ENCODE peak calls at places on chromosomes 3 and 15, in six cellular contexts. One of them, this sample, is unnamed.

GRCh38 chr15:90479656-90480055 is 50.1 kb upstream of the CRTC3 start:
- DNase-seq in naive thymus-derived CD8-positive, alpha-beta T cell: no peak
- DNase-seq in activated T-helper 2 cell treated with anti-CD3 and anti-CD28 coated beads, Interferon-gamma antibody, Interleukin-2, Interleukin-4, amounts not matched to agents 10 μg/mL and 5 μg/mL and 100 μg/mL, durations not matched to agents 14 hours and 24 hours and 36 hours: no peak
- DNase-seq in left ventricle myocardium inferior: no peak
- DNase-seq in dorsolateral prefrontal cortex: no peak
- DNase-seq in stimulated activated naive CD8-positive, alpha-beta T cell treated with anti-CD3 and anti-CD28 coated beads, Interleukin-15, Interleukin-2, amounts not matched to agents 100 U/mL and 50 U/mL, for 24 hours: no peak
- DNase-seq in this sample: no peak

GRCh38 chr15:85171736-85172135 is 190.1 kb downstream of the PDE8A start:
- DNase-seq in naive thymus-derived CD8-positive, alpha-beta T cell: no peak
- DNase-seq in activated T-helper 2 cell treated with anti-CD3 and anti-CD28 coated beads, Interferon-gamma antibody, Interleukin-2, Interleukin-4, amounts not matched to agents 10 μg/mL and 5 μg/mL and 100 μg/mL, durations not matched to agents 14 hours and 24 hours and 36 hours: no peak
- DNase-seq in left ventricle myocardium inferior: no peak
- DNase-seq in dorsolateral prefrontal cortex: no peak
- DNase-seq in stimulated activated naive CD8-positive, alpha-beta T cell treated with anti-CD3 and anti-CD28 coated beads, Interleukin-15, Interleukin-2, amounts not matched to agents 100 U/mL and 50 U/mL, for 24 hours: no peak
- DNase-seq in this sample: no peak

GRCh38 chr15:70095387-70096214 is 2.1 kb downstream of the TLE3 start:
- DNase-seq in naive thymus-derived CD8-positive, alpha-beta T cell: peak; percentile 33
- DNase-seq in activated T-helper 2 cell treated with anti-CD3 and anti-CD28 coated beads, Interferon-gamma antibody, Interleukin-2, Interleukin-4, amounts not matched to agents 10 μg/mL and 5 μg/mL and 100 μg/mL, durations not matched to agents 14 hours and 24 hours and 36 hours: peak; percentile 26
- DNase-seq in left ventricle myocardium inferior: no peak
- DNase-seq in dorsolateral prefrontal cortex: no peak
- DNase-seq in stimulated activated naive CD8-positive, alpha-beta T cell treated with anti-CD3 and anti-CD28 coated beads, Interleukin-15, Interleukin-2, amounts not matched to agents 100 U/mL and 50 U/mL, for 24 hours: peak; percentile 71
- DNase-seq in this sample: peak; percentile 73

GRCh38 chr3:157542711-157543485 is 39.7 kb upstream of the VEPH1 start:
- DNase-seq in naive thymus-derived CD8-positive, alpha-beta T cell: no peak
- DNase-seq in activated T-helper 2 cell treated with anti-CD3 and anti-CD28 coated beads, Interferon-gamma antibody, Interleukin-2, Interleukin-4, amounts not matched to agents 10 μg/mL and 5 μg/mL and 100 μg/mL, durations not matched to agents 14 hours and 24 hours and 36 hours: no peak
- DNase-seq in left ventricle myocardium inferior: peak; percentile 82
- DNase-seq in dorsolateral prefrontal cortex: peak; percentile 45
- DNase-seq in stimulated activated naive CD8-positive, alpha-beta T cell treated with anti-CD3 and anti-CD28 coated beads, Interleukin-15, Interleukin-2, amounts not matched to agents 100 U/mL and 50 U/mL, for 24 hours: no peak
- DNase-seq in this sample: no peak

GRCh38 chr15:27730878-27731277 is 368.2 kb downstream of the OCA2 start:
- DNase-seq in naive thymus-derived CD8-positive, alpha-beta T cell: no peak
- DNase-seq in activated T-helper 2 cell treated with anti-CD3 and anti-CD28 coated beads, Interferon-gamma antibody, Interleukin-2, Interleukin-4, amounts not matched to agents 10 μg/mL and 5 μg/mL and 100 μg/mL, durations not matched to agents 14 hours and 24 hours and 36 hours: no peak
- DNase-seq in left ventricle myocardium inferior: no peak
- DNase-seq in dorsolateral prefrontal cortex: no peak
- DNase-seq in stimulated activated naive CD8-positive, alpha-beta T cell treated with anti-CD3 and anti-CD28 coated beads, Interleukin-15, Interleukin-2, amounts not matched to agents 100 U/mL and 50 U/mL, for 24 hours: no peak
- DNase-seq in this sample: no peak

GRCh38 chr3:16509721-16510619 is 3.5 kb downstream of the RFTN1 start:
- DNase-seq in naive thymus-derived CD8-positive, alpha-beta T cell: no peak
- DNase-seq in activated T-helper 2 cell treated with anti-CD3 and anti-CD28 coated beads, Interferon-gamma antibody, Interleukin-2, Interleukin-4, amounts not matched to agents 10 μg/mL and 5 μg/mL and 100 μg/mL, durations not matched to agents 14 hours and 24 hours and 36 hours: no peak
- DNase-seq in left ventricle myocardium inferior: no peak
- DNase-seq in dorsolateral prefrontal cortex: no peak
- DNase-seq in stimulated activated naive CD8-positive, alpha-beta T cell treated with anti-CD3 and anti-CD28 coated beads, Interleukin-15, Interleukin-2, amounts not matched to agents 100 U/mL and 50 U/mL, for 24 hours: peak; percentile 41
- DNase-seq in this sample: no peak

GRCh38 chr15:65312400-65312916 is 8.0 kb downstream of the RNU5B-1 start:
- DNase-seq in naive thymus-derived CD8-positive, alpha-beta T cell: no peak
- DNase-seq in activated T-helper 2 cell treated with anti-CD3 and anti-CD28 coated beads, Interferon-gamma antibody, Interleukin-2, Interleukin-4, amounts not matched to agents 10 μg/mL and 5 μg/mL and 100 μg/mL, durations not matched to agents 14 hours and 24 hours and 36 hours: no peak
- DNase-seq in left ventricle myocardium inferior: peak; percentile 62
- DNase-seq in dorsolateral prefrontal cortex: peak; percentile 61
- DNase-seq in stimulated activated naive CD8-positive, alpha-beta T cell treated with anti-CD3 and anti-CD28 coated beads, Interleukin-15, Interleukin-2, amounts not matched to agents 100 U/mL and 50 U/mL, for 24 hours: no peak
- DNase-seq in this sample: no peak

GRCh38 chr15:38536201-38536676 is 28.4 kb downstream of the RASGRP1 start:
- DNase-seq in naive thymus-derived CD8-positive, alpha-beta T cell: no peak
- DNase-seq in activated T-helper 2 cell treated with anti-CD3 and anti-CD28 coated beads, Interferon-gamma antibody, Interleukin-2, Interleukin-4, amounts not matched to agents 10 μg/mL and 5 μg/mL and 100 μg/mL, durations not matched to agents 14 hours and 24 hours and 36 hours: no peak
- DNase-seq in left ventricle myocardium inferior: peak; percentile 51
- DNase-seq in dorsolateral prefrontal cortex: no peak
- DNase-seq in stimulated activated naive CD8-positive, alpha-beta T cell treated with anti-CD3 and anti-CD28 coated beads, Interleukin-15, Interleukin-2, amounts not matched to agents 100 U/mL and 50 U/mL, for 24 hours: no peak
- DNase-seq in this sample: no peak

GRCh38 chr15:38518084-38518483 is 46.5 kb downstream of the RASGRP1 start:
- DNase-seq in naive thymus-derived CD8-positive, alpha-beta T cell: no peak
- DNase-seq in activated T-helper 2 cell treated with anti-CD3 and anti-CD28 coated beads, Interferon-gamma antibody, Interleukin-2, Interleukin-4, amounts not matched to agents 10 μg/mL and 5 μg/mL and 100 μg/mL, durations not matched to agents 14 hours and 24 hours and 36 hours: no peak
- DNase-seq in left ventricle myocardium inferior: no peak
- DNase-seq in dorsolateral prefrontal cortex: no peak
- DNase-seq in stimulated activated naive CD8-positive, alpha-beta T cell treated with anti-CD3 and anti-CD28 coated beads, Interleukin-15, Interleukin-2, amounts not matched to agents 100 U/mL and 50 U/mL, for 24 hours: no peak
- DNase-seq in this sample: no peak

GRCh38 chr3:62604301-62604700 is 231.0 kb upstream of the FEZF2 start:
- DNase-seq in naive thymus-derived CD8-positive, alpha-beta T cell: no peak
- DNase-seq in activated T-helper 2 cell treated with anti-CD3 and anti-CD28 coated beads, Interferon-gamma antibody, Interleukin-2, Interleukin-4, amounts not matched to agents 10 μg/mL and 5 μg/mL and 100 μg/mL, durations not matched to agents 14 hours and 24 hours and 36 hours: no peak
- DNase-seq in left ventricle myocardium inferior: no peak
- DNase-seq in dorsolateral prefrontal cortex: no peak
- DNase-seq in stimulated activated naive CD8-positive, alpha-beta T cell treated with anti-CD3 and anti-CD28 coated beads, Interleukin-15, Interleukin-2, amounts not matched to agents 100 U/mL and 50 U/mL, for 24 hours: no peak
- DNase-seq in this sample: no peak

GRCh38 chr15:99486371-99487336 is 79.1 kb upstream of the MEF2A start:
- DNase-seq in naive thymus-derived CD8-positive, alpha-beta T cell: no peak
- DNase-seq in activated T-helper 2 cell treated with anti-CD3 and anti-CD28 coated beads, Interferon-gamma antibody, Interleukin-2, Interleukin-4, amounts not matched to agents 10 μg/mL and 5 μg/mL and 100 μg/mL, durations not matched to agents 14 hours and 24 hours and 36 hours: no peak
- DNase-seq in left ventricle myocardium inferior: peak; percentile 89
- DNase-seq in dorsolateral prefrontal cortex: peak; percentile 65
- DNase-seq in stimulated activated naive CD8-positive, alpha-beta T cell treated with anti-CD3 and anti-CD28 coated beads, Interleukin-15, Interleukin-2, amounts not matched to agents 100 U/mL and 50 U/mL, for 24 hours: peak; percentile 48
- DNase-seq in this sample: no peak

GRCh38 chr3:142817356-142817755 is 71.5 kb downstream of the PCOLCE2 start:
- DNase-seq in naive thymus-derived CD8-positive, alpha-beta T cell: no peak
- DNase-seq in activated T-helper 2 cell treated with anti-CD3 and anti-CD28 coated beads, Interferon-gamma antibody, Interleukin-2, Interleukin-4, amounts not matched to agents 10 μg/mL and 5 μg/mL and 100 μg/mL, durations not matched to agents 14 hours and 24 hours and 36 hours: no peak
- DNase-seq in left ventricle myocardium inferior: no peak
- DNase-seq in dorsolateral prefrontal cortex: no peak
- DNase-seq in stimulated activated naive CD8-positive, alpha-beta T cell treated with anti-CD3 and anti-CD28 coated beads, Interleukin-15, Interleukin-2, amounts not matched to agents 100 U/mL and 50 U/mL, for 24 hours: no peak
- DNase-seq in this sample: no peak

GRCh38 chr15:94670436-94671034 is 439.2 kb downstream of the MCTP2 start:
- DNase-seq in naive thymus-derived CD8-positive, alpha-beta T cell: peak; percentile 3
- DNase-seq in activated T-helper 2 cell treated with anti-CD3 and anti-CD28 coated beads, Interferon-gamma antibody, Interleukin-2, Interleukin-4, amounts not matched to agents 10 μg/mL and 5 μg/mL and 100 μg/mL, durations not matched to agents 14 hours and 24 hours and 36 hours: no peak
- DNase-seq in left ventricle myocardium inferior: no peak
- DNase-seq in dorsolateral prefrontal cortex: no peak
- DNase-seq in stimulated activated naive CD8-positive, alpha-beta T cell treated with anti-CD3 and anti-CD28 coated beads, Interleukin-15, Interleukin-2, amounts not matched to agents 100 U/mL and 50 U/mL, for 24 hours: no peak
- DNase-seq in this sample: no peak